ENCODE peak calls at places on chromosomes 13 and 19, in five cellular contexts. Z, I, H, V and W are unnamed samples.

GRCh38 chr19:38949580-38950367 is 19.0 kb downstream of the MRPS12 start:
- DNase-seq in Z (peak), I (peak), H (peak), V (peak), W (peak)

GRCh38 chr19:16778796-16779411 is 50.3 kb upstream of the SIN3B start:
- DNase-seq in Z (peak), I (peak), H (peak), V (peak), W (peak)

GRCh38 chr13:112711528-112712265 is 21.9 kb downstream of the ATP11A start:
- DNase-seq in Z (peak), I (peak), H (peak), V (peak), W (peak)

GRCh38 chr19:16470911-16471811 is 609 bp downstream of the EPS15L1 start:
- DNase-seq in Z (no peak), I (peak), H (peak), V (no peak), W (no peak)

GRCh38 chr19:42327381-42327780 is 1.9 kb downstream of the MEGF8 start:
- DNase-seq in Z (no peak), I (no peak), H (no peak), V (no peak), W (no peak)

GRCh38 chr13:43537124-43537523 is 249.6 kb downstream of the ENOX1 start:
- DNase-seq in Z (no peak), I (peak), H (no peak), V (peak), W (no peak)

GRCh38 chr19:1590641-1591397 is 1.8 kb downstream of the MBD3 start:
- DNase-seq in Z (peak), I (peak), H (no peak), V (no peak), W (no peak)

GRCh38 chr19:7415163-7415856 is 66.6 kb downstream of the ARHGEF18 start:
- DNase-seq in Z (no peak), I (peak), H (no peak), V (no peak), W (no peak)

GRCh38 chr19:32691952-32692726 is 518 bp downstream of the NUDT19 start:
- DNase-seq in Z (peak), I (peak), H (peak), V (peak), W (peak)

GRCh38 chr19:44746946-44747738 is 1.4 kb upstream of the BCL3 start:
- DNase-seq in Z (peak), I (peak), H (peak), V (peak), W (peak)
- H2BK12ac ChIP-seq in Z (no peak), I (peak), H (peak), V (peak), W (peak)

GRCh38 chr13:87677334-87678234 is 6.4 kb downstream of the SLITRK5 start:
- DNase-seq in Z (peak), I (peak), H (peak), V (no peak), W (peak)

GRCh38 chr13:87677043-87677333 is 5.8 kb downstream of the SLITRK5 start:
- DNase-seq in Z (no peak), I (no peak), H (no peak), V (no peak), W (no peak)

GRCh38 chr13:87675851-87676250 is 4.7 kb downstream of the SLITRK5 start:
- DNase-seq in Z (no peak), I (no peak), H (no peak), V (no peak), W (no peak)

GRCh38 chr13:87678353-87678752 is 7.2 kb downstream of the SLITRK5 start:
- DNase-seq in Z (no peak), I (no peak), H (peak), V (no peak), W (no peak)

GRCh38 chr13:87676254-87677042 is 5.3 kb downstream of the SLITRK5 start:
- DNase-seq in Z (peak), I (no peak), H (peak), V (no peak), W (no peak)
- H3K4ac ChIP-seq in Z (no peak), I (no peak), H (no peak), V (no peak), W (no peak)

GRCh38 chr19:50205681-50206138 is 2.3 kb downstream of the MYH14 start:
- DNase-seq in Z (peak), I (no peak), H (peak), V (no peak), W (no peak)
- H2AFZ ChIP-seq in Z (no peak), I (no peak), H (no peak), V (no peak), W (no peak)

GRCh38 chr13:20093946-20094345 is 66.9 kb downstream of the GJA3 start:
- DNase-seq in Z (no peak), I (no peak), H (no peak), V (no peak), W (no peak)

DNA sequence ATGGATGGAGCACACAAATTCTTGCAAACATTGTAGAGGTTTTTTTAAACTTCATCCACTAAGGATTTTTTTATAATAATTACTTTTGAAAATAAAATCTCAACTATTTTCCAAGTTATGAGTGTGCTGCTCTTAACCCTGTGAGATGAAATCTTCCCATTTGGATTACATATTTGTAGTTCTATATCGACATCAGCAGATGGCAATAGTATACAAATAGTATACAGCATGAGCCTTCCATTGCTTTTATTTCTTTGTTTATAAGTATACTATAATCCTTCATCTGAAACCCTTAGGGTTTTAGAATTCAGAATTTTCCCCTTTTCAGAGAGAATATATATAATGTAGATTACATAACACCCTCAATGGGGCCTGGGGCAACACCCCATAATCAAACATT is 70.5 kb downstream of the GJA3 start:
- DNase-seq in Z (no peak), I (no peak), H (no peak), V (no peak), W (no peak)
- H2BK12ac ChIP-seq in Z (no peak), I (no peak), H (no peak), V (no peak), W (no peak)

DNA sequence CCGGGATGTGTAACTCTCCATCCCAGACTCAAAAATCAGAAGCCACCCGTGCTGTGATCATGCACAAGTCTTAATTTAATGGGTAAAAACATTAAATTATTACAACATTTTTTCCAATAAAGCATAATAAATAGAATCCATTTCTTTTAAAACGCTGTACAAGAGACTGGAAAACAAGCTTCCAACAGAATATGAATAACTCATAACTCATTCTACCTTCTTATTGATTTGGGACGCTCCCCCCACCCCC is 523 bp upstream of the KRI1 start:
- DNase-seq in Z (no peak), I (no peak), H (no peak), V (no peak), W (no peak)
- H3K4ac ChIP-seq in Z (no peak), I (peak), H (no peak), V (no peak), W (no peak)